ENCODE peak calls at places on chromosomes 5 and 9, in four cellular contexts. One of them, this sample, is unnamed.

GRCh38 chr5:74167930-74168315 is 472.6 kb downstream of the ENC1 start:
- DNase-seq in skeletal muscle cell: no peak
- DNase-seq in activated T-cell treated with anti-CD3 and anti-CD28 coated beads, Interleukin-2, amount 50 U/mL, for 4 hours: no peak
- DNase-seq in A549: no peak
- DNase-seq in this sample: no peak

GRCh38 chr9:4508246-4508906 is 18.1 kb downstream of the SLC1A1 start:
- DNase-seq in activated T-cell treated with anti-CD3 and anti-CD28 coated beads, Interleukin-2, amount 50 U/mL, for 4 hours: no peak
- DNase-seq in A549: no peak
- DNase-seq in skeletal muscle cell: no peak
- DNase-seq in this sample: no peak

GRCh38 chr5:43171926-43172325 is 20.1 kb upstream of the NIM1K start:
- DNase-seq in activated T-cell treated with anti-CD3 and anti-CD28 coated beads, Interleukin-2, amount 50 U/mL, for 4 hours: no peak
- DNase-seq in A549: no peak
- DNase-seq in skeletal muscle cell: no peak
- DNase-seq in this sample: no peak

GRCh38 chr9:21450733-21451394 is 10.6 kb downstream of the IFNA1 start:
- DNase-seq in activated T-cell treated with anti-CD3 and anti-CD28 coated beads, Interleukin-2, amount 50 U/mL, for 4 hours: no peak
- DNase-seq in A549: peak; percentile 9
- DNase-seq in skeletal muscle cell: peak; percentile 5
- DNase-seq in this sample: no peak

GRCh38 chr5:171152382-171152781 is 156.7 kb upstream of the TLX3 start:
- DNase-seq in A549: peak; percentile 51
- DNase-seq in activated T-cell treated with anti-CD3 and anti-CD28 coated beads, Interleukin-2, amount 50 U/mL, for 4 hours: no peak
- DNase-seq in skeletal muscle cell: peak; percentile 4
- DNase-seq in this sample: no peak

GRCh38 chr9:18675345-18675744 is 201.4 kb downstream of the ADAMTSL1 start:
- DNase-seq in A549: no peak
- DNase-seq in activated T-cell treated with anti-CD3 and anti-CD28 coated beads, Interleukin-2, amount 50 U/mL, for 4 hours: no peak
- DNase-seq in skeletal muscle cell: no peak
- DNase-seq in this sample: no peak

GRCh38 chr9:135279385-135279784 is 191.9 kb downstream of the OLFM1 start:
- DNase-seq in A549: no peak
- DNase-seq in skeletal muscle cell: no peak
- DNase-seq in activated T-cell treated with anti-CD3 and anti-CD28 coated beads, Interleukin-2, amount 50 U/mL, for 4 hours: no peak
- DNase-seq in this sample: no peak

GRCh38 chr9:129170229-129170628 is 7.8 kb downstream of the IER5L start:
- DNase-seq in activated T-cell treated with anti-CD3 and anti-CD28 coated beads, Interleukin-2, amount 50 U/mL, for 4 hours: no peak
- DNase-seq in skeletal muscle cell: no peak
- DNase-seq in A549: no peak
- DNase-seq in this sample: no peak

GRCh38 chr9:131048332-131048731 is 39.4 kb downstream of the LAMC3 start:
- DNase-seq in A549: no peak
- DNase-seq in skeletal muscle cell: no peak
- DNase-seq in activated T-cell treated with anti-CD3 and anti-CD28 coated beads, Interleukin-2, amount 50 U/mL, for 4 hours: no peak
- DNase-seq in this sample: no peak

GRCh38 chr5:179732918-179733763 is 519 bp downstream of the MAML1 start:
- DNase-seq in A549: peak; percentile 54
- DNase-seq in skeletal muscle cell: no peak
- DNase-seq in activated T-cell treated with anti-CD3 and anti-CD28 coated beads, Interleukin-2, amount 50 U/mL, for 4 hours: peak; percentile 23
- DNase-seq in this sample: peak; percentile 26

GRCh38 chr5:14101922-14102321 is 41.2 kb upstream of the TRIO start:
- DNase-seq in A549: no peak
- DNase-seq in skeletal muscle cell: no peak
- DNase-seq in activated T-cell treated with anti-CD3 and anti-CD28 coated beads, Interleukin-2, amount 50 U/mL, for 4 hours: no peak
- DNase-seq in this sample: no peak

GRCh38 chr9:79765466-79765865 is 193.7 kb downstream of the TLE4 start:
- DNase-seq in A549: no peak
- DNase-seq in activated T-cell treated with anti-CD3 and anti-CD28 coated beads, Interleukin-2, amount 50 U/mL, for 4 hours: no peak
- DNase-seq in skeletal muscle cell: no peak
- DNase-seq in this sample: no peak

GRCh38 chr5:39476466-39477215 is 51.9 kb upstream of the DAB2 start:
- DNase-seq in A549: no peak
- DNase-seq in activated T-cell treated with anti-CD3 and anti-CD28 coated beads, Interleukin-2, amount 50 U/mL, for 4 hours: no peak
- DNase-seq in skeletal muscle cell: no peak
- DNase-seq in this sample: no peak

GRCh38 chr5:131461742-131462141 is 173.3 kb downstream of the RAPGEF6 start:
- DNase-seq in skeletal muscle cell: no peak
- DNase-seq in A549: no peak
- DNase-seq in activated T-cell treated with anti-CD3 and anti-CD28 coated beads, Interleukin-2, amount 50 U/mL, for 4 hours: no peak
- DNase-seq in this sample: no peak

GRCh38 chr5:76620166-76620565 is 3.0 kb downstream of the F2RL2 start:
- DNase-seq in skeletal muscle cell: no peak
- DNase-seq in A549: no peak
- DNase-seq in activated T-cell treated with anti-CD3 and anti-CD28 coated beads, Interleukin-2, amount 50 U/mL, for 4 hours: no peak
- DNase-seq in this sample: no peak

GRCh38 chr5:6837519-6838110 is 124.4 kb downstream of the TENT4A start:
- DNase-seq in activated T-cell treated with anti-CD3 and anti-CD28 coated beads, Interleukin-2, amount 50 U/mL, for 4 hours: no peak
- DNase-seq in A549: peak; percentile 8
- DNase-seq in skeletal muscle cell: no peak
- DNase-seq in this sample: no peak

GRCh38 chr9:136189394-136190236 is 15.3 kb downstream of the LHX3 start:
- DNase-seq in activated T-cell treated with anti-CD3 and anti-CD28 coated beads, Interleukin-2, amount 50 U/mL, for 4 hours: no peak
- DNase-seq in skeletal muscle cell: no peak
- DNase-seq in A549: no peak
- DNase-seq in this sample: no peak

GRCh38 chr9:109143881-109144562 is 23.0 kb downstream of the FRRS1L start:
- DNase-seq in A549: peak; percentile 67
- DNase-seq in activated T-cell treated with anti-CD3 and anti-CD28 coated beads, Interleukin-2, amount 50 U/mL, for 4 hours: no peak
- DNase-seq in skeletal muscle cell: no peak
- DNase-seq in this sample: no peak